ENCODE peak calls at places on chromosomes 12 and 14, in seven cellular contexts. One of them, this sample, is unnamed.

GRCh38 chr12:111412007-111412829 is 6.5 kb downstream of the SH2B3 start:
- DNase-seq in sigmoid colon: no peak
- DNase-seq in Panc1: no peak
- DNase-seq in prostate gland: no peak
- DNase-seq in vagina: no peak
- DNase-seq in breast epithelium: no peak
- DNase-seq in transverse colon: no peak
- DNase-seq in this sample: peak

GRCh38 chr12:45674583-45674982 is 54.9 kb upstream of the ARID2 start:
- DNase-seq in sigmoid colon: peak
- DNase-seq in Panc1: peak
- DNase-seq in prostate gland: no peak
- DNase-seq in vagina: no peak
- DNase-seq in breast epithelium: no peak
- DNase-seq in transverse colon: no peak
- DNase-seq in this sample: peak

GRCh38 chr14:61553730-61554641 is 141.3 kb upstream of the HIF1A start:
- DNase-seq in sigmoid colon: no peak
- DNase-seq in Panc1: no peak
- DNase-seq in prostate gland: no peak
- DNase-seq in vagina: no peak
- DNase-seq in breast epithelium: no peak
- DNase-seq in transverse colon: no peak
- DNase-seq in this sample: no peak

GRCh38 chr12:106226884-106227640 is 20.8 kb downstream of the CKAP4 start:
- DNase-seq in sigmoid colon: no peak
- DNase-seq in Panc1: peak
- DNase-seq in prostate gland: peak
- DNase-seq in vagina: peak
- DNase-seq in breast epithelium: no peak
- DNase-seq in transverse colon: no peak
- DNase-seq in this sample: peak

GRCh38 chr14:22572562-22573058 is 16.4 kb downstream of the DAD1 start:
- DNase-seq in sigmoid colon: no peak
- DNase-seq in Panc1: no peak
- DNase-seq in prostate gland: no peak
- DNase-seq in vagina: no peak
- DNase-seq in breast epithelium: no peak
- DNase-seq in transverse colon: no peak
- DNase-seq in this sample: peak

GRCh38 chr14:71988954-71989353 is 56.7 kb downstream of the RGS6 start:
- DNase-seq in sigmoid colon: no peak
- DNase-seq in Panc1: no peak
- DNase-seq in prostate gland: no peak
- DNase-seq in vagina: no peak
- DNase-seq in breast epithelium: no peak
- DNase-seq in transverse colon: no peak
- DNase-seq in this sample: no peak

GRCh38 chr14:77302926-77303325 is 17.8 kb downstream of the POMT2 start:
- DNase-seq in sigmoid colon: no peak
- DNase-seq in Panc1: no peak
- DNase-seq in prostate gland: no peak
- DNase-seq in vagina: no peak
- DNase-seq in breast epithelium: no peak
- DNase-seq in transverse colon: no peak
- DNase-seq in this sample: peak

GRCh38 chr12:117063162-117063911 is 35.9 kb downstream of the TESC start:
- DNase-seq in sigmoid colon: no peak
- DNase-seq in Panc1: no peak
- DNase-seq in prostate gland: no peak
- DNase-seq in vagina: no peak
- DNase-seq in breast epithelium: no peak
- DNase-seq in transverse colon: peak
- DNase-seq in this sample: no peak

GRCh38 chr14:85090681-85091080 is 439.3 kb upstream of the FLRT2 start:
- DNase-seq in sigmoid colon: no peak
- DNase-seq in Panc1: no peak
- DNase-seq in prostate gland: no peak
- DNase-seq in vagina: no peak
- DNase-seq in breast epithelium: no peak
- DNase-seq in transverse colon: no peak
- DNase-seq in this sample: no peak

GRCh38 chr12:128974881-128975280 is 121.6 kb downstream of the GLT1D1 start:
- DNase-seq in sigmoid colon: no peak
- DNase-seq in Panc1: no peak
- DNase-seq in prostate gland: no peak
- DNase-seq in vagina: no peak
- DNase-seq in breast epithelium: no peak
- DNase-seq in transverse colon: no peak
- DNase-seq in this sample: no peak

GRCh38 chr14:106210650-106211049 is 684.3 kb downstream of the TMEM121 start:
- DNase-seq in sigmoid colon: no peak
- DNase-seq in Panc1: no peak
- DNase-seq in prostate gland: no peak
- DNase-seq in vagina: no peak
- DNase-seq in breast epithelium: no peak
- DNase-seq in transverse colon: no peak
- DNase-seq in this sample: no peak

GRCh38 chr12:54125950-54126695 is 62.7 kb downstream of the SMUG1 start:
- DNase-seq in sigmoid colon: peak
- DNase-seq in Panc1: no peak
- DNase-seq in prostate gland: no peak
- DNase-seq in vagina: peak
- DNase-seq in breast epithelium: no peak
- DNase-seq in transverse colon: peak
- DNase-seq in this sample: no peak

GRCh38 chr12:57897296-57897974 is 43.9 kb upstream of the ATP23 start:
- DNase-seq in sigmoid colon: no peak
- DNase-seq in Panc1: no peak
- DNase-seq in prostate gland: no peak
- DNase-seq in vagina: no peak
- DNase-seq in breast epithelium: no peak
- DNase-seq in transverse colon: no peak
- DNase-seq in this sample: no peak

GRCh38 chr12:79534029-79534867 is 156.5 kb downstream of the PAWR start:
- DNase-seq in sigmoid colon: no peak
- DNase-seq in Panc1: no peak
- DNase-seq in prostate gland: no peak
- DNase-seq in vagina: no peak
- DNase-seq in breast epithelium: no peak
- DNase-seq in transverse colon: no peak
- DNase-seq in this sample: no peak

GRCh38 chr12:12689672-12690287 is 6.2 kb downstream of the GPR19 start:
- DNase-seq in sigmoid colon: no peak
- DNase-seq in Panc1: no peak
- DNase-seq in prostate gland: no peak
- DNase-seq in vagina: no peak
- DNase-seq in breast epithelium: no peak
- DNase-seq in transverse colon: no peak
- DNase-seq in this sample: no peak

GRCh38 chr14:44404599-44405349 is 102.3 kb downstream of the FSCB start:
- DNase-seq in sigmoid colon: no peak
- DNase-seq in Panc1: no peak
- DNase-seq in prostate gland: no peak
- DNase-seq in vagina: no peak
- DNase-seq in breast epithelium: no peak
- DNase-seq in transverse colon: no peak
- DNase-seq in this sample: no peak

GRCh38 chr14:68593806-68594536 is 198.9 kb downstream of the ZFP36L1 start:
- DNase-seq in sigmoid colon: no peak
- DNase-seq in Panc1: no peak
- DNase-seq in prostate gland: no peak
- DNase-seq in vagina: no peak
- DNase-seq in breast epithelium: no peak
- DNase-seq in transverse colon: no peak
- DNase-seq in this sample: no peak

GRCh38 chr12:111435661-111436201 is 30.0 kb downstream of the SH2B3 start:
- DNase-seq in sigmoid colon: no peak
- DNase-seq in Panc1: no peak
- DNase-seq in prostate gland: no peak
- DNase-seq in vagina: no peak
- DNase-seq in breast epithelium: no peak
- DNase-seq in transverse colon: no peak
- DNase-seq in this sample: no peak

GRCh38 chr14:103177376-103177775 is 54.1 kb downstream of the TNFAIP2 start:
- DNase-seq in sigmoid colon: no peak
- DNase-seq in Panc1: no peak
- DNase-seq in prostate gland: no peak
- DNase-seq in vagina: no peak
- DNase-seq in breast epithelium: no peak
- DNase-seq in transverse colon: no peak
- DNase-seq in this sample: no peak

GRCh38 chr14:103169954-103170353 is 46.7 kb downstream of the TNFAIP2 start:
- DNase-seq in sigmoid colon: no peak
- DNase-seq in Panc1: no peak
- DNase-seq in prostate gland: no peak
- DNase-seq in vagina: no peak
- DNase-seq in breast epithelium: no peak
- DNase-seq in transverse colon: no peak
- DNase-seq in this sample: no peak

DNA sequence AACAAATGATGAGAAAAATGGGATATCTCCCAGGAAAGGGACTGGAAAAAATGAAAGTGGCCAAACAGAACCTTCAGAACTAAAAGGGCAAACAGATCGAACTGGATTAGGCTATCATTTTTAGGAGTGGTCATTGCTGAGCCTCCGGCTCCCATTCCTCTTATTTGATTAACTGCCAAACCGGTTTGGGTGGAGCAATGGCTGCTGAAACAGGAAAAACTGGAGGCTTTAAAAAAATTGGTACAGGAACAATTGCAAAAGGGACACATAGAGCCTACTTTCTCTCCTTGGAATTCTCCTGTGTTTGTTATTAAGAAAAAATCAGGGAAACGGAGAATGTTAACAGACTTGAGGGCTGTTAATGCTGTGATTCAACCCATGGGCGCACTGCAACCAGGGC is 49.7 kb downstream of the TNFAIP2 start:
- DNase-seq in sigmoid colon: peak
- DNase-seq in Panc1: no peak
- DNase-seq in prostate gland: no peak
- DNase-seq in vagina: no peak
- DNase-seq in breast epithelium: no peak
- DNase-seq in transverse colon: no peak
- DNase-seq in this sample: no peak
- TF ChIP-seq POLR2AphosphoS5 in sigmoid colon: no peak
- TF ChIP-seq POLR2AphosphoS5 in Panc1: no peak
- TF ChIP-seq POLR2AphosphoS5 in prostate gland: no peak
- TF ChIP-seq POLR2AphosphoS5 in vagina: no peak
- TF ChIP-seq POLR2AphosphoS5 in breast epithelium: no peak
- TF ChIP-seq POLR2AphosphoS5 in transverse colon: no peak
- TF ChIP-seq POLR2AphosphoS5 in this sample: no peak

DNA sequence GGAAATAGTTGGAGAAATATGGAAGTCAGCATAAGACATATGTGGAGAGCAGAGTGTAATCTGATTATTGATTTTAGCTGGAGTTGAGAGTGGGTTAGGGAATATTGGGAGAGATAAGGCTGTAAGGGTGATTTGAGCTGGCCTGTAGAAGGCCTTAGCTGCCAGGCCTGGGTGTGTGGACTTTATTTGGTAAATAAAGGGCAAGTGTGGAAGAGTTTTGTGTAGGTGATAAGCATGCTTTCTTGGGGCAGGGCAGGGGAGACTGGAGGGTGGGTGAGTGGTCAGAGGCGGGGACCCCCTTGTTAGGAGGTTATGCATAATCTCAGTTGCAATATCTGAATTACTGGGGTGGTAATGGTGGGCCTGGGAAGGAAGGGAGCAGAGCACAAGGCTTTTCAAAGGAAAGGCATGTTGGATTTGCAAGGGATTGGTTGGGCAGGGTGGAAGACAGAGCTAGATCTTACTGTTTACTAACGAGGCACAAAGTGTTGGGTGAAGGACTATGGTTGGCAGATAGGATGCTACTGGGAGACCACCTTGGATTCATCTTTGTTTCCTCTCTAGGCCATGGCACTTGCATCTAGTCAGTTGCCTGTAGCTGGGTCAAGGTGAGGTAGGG is 5.5 kb downstream of the KHNYN start:
- DNase-seq in sigmoid colon: no peak
- DNase-seq in Panc1: no peak
- DNase-seq in prostate gland: no peak
- DNase-seq in vagina: no peak
- DNase-seq in breast epithelium: no peak
- DNase-seq in transverse colon: no peak
- DNase-seq in this sample: no peak
- TF ChIP-seq POLR2AphosphoS5 in sigmoid colon: no peak
- TF ChIP-seq POLR2AphosphoS5 in Panc1: no peak
- TF ChIP-seq POLR2AphosphoS5 in prostate gland: no peak
- TF ChIP-seq POLR2AphosphoS5 in vagina: no peak
- TF ChIP-seq POLR2AphosphoS5 in breast epithelium: no peak
- TF ChIP-seq POLR2AphosphoS5 in transverse colon: no peak
- TF ChIP-seq POLR2AphosphoS5 in this sample: no peak

GRCh38 chr14:21240417-21240816 is 28.8 kb downstream of the HNRNPC start:
- DNase-seq in sigmoid colon: no peak
- DNase-seq in Panc1: no peak
- DNase-seq in prostate gland: no peak
- DNase-seq in vagina: no peak
- DNase-seq in breast epithelium: no peak
- DNase-seq in transverse colon: no peak
- DNase-seq in this sample: no peak

GRCh38 chr14:21241218-21241819 is 27.9 kb downstream of the HNRNPC start:
- DNase-seq in sigmoid colon: no peak
- DNase-seq in Panc1: no peak
- DNase-seq in prostate gland: no peak
- DNase-seq in vagina: no peak
- DNase-seq in breast epithelium: no peak
- DNase-seq in transverse colon: no peak
- DNase-seq in this sample: peak

GRCh38 chr14:21248338-21248737 is 20.9 kb downstream of the HNRNPC start:
- DNase-seq in sigmoid colon: no peak
- DNase-seq in Panc1: no peak
- DNase-seq in prostate gland: no peak
- DNase-seq in vagina: no peak
- DNase-seq in breast epithelium: no peak
- DNase-seq in transverse colon: no peak
- DNase-seq in this sample: no peak

GRCh38 chr14:21245813-21246212 is 23.4 kb downstream of the HNRNPC start:
- DNase-seq in sigmoid colon: no peak
- DNase-seq in Panc1: no peak
- DNase-seq in prostate gland: no peak
- DNase-seq in vagina: no peak
- DNase-seq in breast epithelium: no peak
- DNase-seq in transverse colon: no peak
- DNase-seq in this sample: no peak

DNA sequence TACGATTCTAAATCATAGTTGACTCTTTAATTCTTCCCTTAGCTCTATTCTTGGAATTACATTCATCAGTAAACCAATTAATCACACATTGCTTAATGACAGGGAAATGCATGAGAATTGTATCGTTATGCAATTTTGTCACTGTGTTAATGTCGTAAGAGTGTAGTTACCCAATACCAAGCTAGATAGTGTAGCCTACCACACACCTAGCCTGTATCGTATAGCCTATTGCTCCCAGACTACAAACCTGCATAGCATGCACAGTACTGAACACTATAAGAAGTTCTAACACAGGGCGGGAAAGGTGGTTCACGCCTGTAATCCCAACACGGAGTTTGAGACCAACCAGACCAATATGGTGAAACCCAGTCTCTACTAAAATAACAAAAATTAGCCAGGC is 24.7 kb downstream of the HNRNPC start:
- DNase-seq in sigmoid colon: no peak
- DNase-seq in Panc1: no peak
- DNase-seq in prostate gland: no peak
- DNase-seq in vagina: no peak
- DNase-seq in breast epithelium: no peak
- DNase-seq in transverse colon: no peak
- DNase-seq in this sample: no peak
- TF ChIP-seq POLR2AphosphoS5 in sigmoid colon: no peak
- TF ChIP-seq POLR2AphosphoS5 in Panc1: no peak
- TF ChIP-seq POLR2AphosphoS5 in prostate gland: no peak
- TF ChIP-seq POLR2AphosphoS5 in vagina: no peak
- TF ChIP-seq POLR2AphosphoS5 in breast epithelium: no peak
- TF ChIP-seq POLR2AphosphoS5 in transverse colon: no peak
- TF ChIP-seq POLR2AphosphoS5 in this sample: no peak

GRCh38 chr14:30270200-30271161 is 288.5 kb upstream of the G2E3 start:
- DNase-seq in sigmoid colon: peak
- DNase-seq in Panc1: peak
- DNase-seq in prostate gland: peak
- DNase-seq in vagina: no peak
- DNase-seq in breast epithelium: peak
- DNase-seq in transverse colon: peak
- DNase-seq in this sample: peak
- TF ChIP-seq POLR2AphosphoS5 in sigmoid colon: no peak
- TF ChIP-seq POLR2AphosphoS5 in Panc1: no peak
- TF ChIP-seq POLR2AphosphoS5 in prostate gland: no peak
- TF ChIP-seq POLR2AphosphoS5 in vagina: no peak
- TF ChIP-seq POLR2AphosphoS5 in breast epithelium: no peak
- TF ChIP-seq POLR2AphosphoS5 in transverse colon: no peak
- TF ChIP-seq POLR2AphosphoS5 in this sample: no peak

This sample was measured in endothelial cell of umbilical vein.